ENCODE peak calls at places on chromosomes 11 and 22, in ten cellular contexts. One of them, this sample, is unnamed.
A peak's percentile ranks its signal among the peaks of the same experiment; 100 is the strongest.

GRCh38 chr22:50705219-50705691 is 32.6 kb downstream of the SHANK3 start:
- DNase-seq in fibroblast of pulmonary artery: peak; percentile 72
- DNase-seq in left ventricle myocardium inferior: peak; percentile 52
- DNase-seq in cardiac fibroblast: peak; percentile 17
- DNase-seq in natural killer cell: no peak
- DNase-seq in testis: peak; percentile 66
- DNase-seq in ovary: peak; percentile 53
- DNase-seq in lower lobe of right lung: peak; percentile 52
- DNase-seq in WTC11: peak; percentile 89
- DNase-seq in upper lobe of right lung: peak; percentile 69
- DNase-seq in this sample: no peak

GRCh38 chr11:110479445-110480101 is 49.8 kb downstream of the FDX1 start:
- DNase-seq in left ventricle myocardium inferior: no peak
- DNase-seq in testis: no peak
- DNase-seq in natural killer cell: no peak
- DNase-seq in fibroblast of pulmonary artery: peak; percentile 73
- DNase-seq in ovary: no peak
- DNase-seq in WTC11: no peak
- DNase-seq in cardiac fibroblast: peak; percentile 53
- DNase-seq in upper lobe of right lung: no peak
- DNase-seq in lower lobe of right lung: no peak
- DNase-seq in this sample: no peak

GRCh38 chr11:65851811-65852507 is 6.0 kb downstream of the CFL1 start:
- DNase-seq in left ventricle myocardium inferior: no peak
- DNase-seq in testis: no peak
- DNase-seq in WTC11: no peak
- DNase-seq in cardiac fibroblast: no peak
- DNase-seq in natural killer cell: no peak
- DNase-seq in lower lobe of right lung: no peak
- DNase-seq in ovary: no peak
- DNase-seq in fibroblast of pulmonary artery: no peak
- DNase-seq in upper lobe of right lung: peak; percentile 57
- DNase-seq in this sample: no peak

GRCh38 chr11:36268337-36268931 is 20.8 kb downstream of the COMMD9 start:
- DNase-seq in WTC11: no peak
- DNase-seq in lower lobe of right lung: no peak
- DNase-seq in testis: no peak
- DNase-seq in left ventricle myocardium inferior: no peak
- DNase-seq in ovary: no peak
- DNase-seq in cardiac fibroblast: no peak
- DNase-seq in natural killer cell: no peak
- DNase-seq in upper lobe of right lung: no peak
- DNase-seq in fibroblast of pulmonary artery: no peak
- DNase-seq in this sample: no peak

GRCh38 chr22:31120642-31121041 is 2.1 kb upstream of the INPP5J start:
- DNase-seq in natural killer cell: no peak
- DNase-seq in fibroblast of pulmonary artery: no peak
- DNase-seq in testis: no peak
- DNase-seq in upper lobe of right lung: no peak
- DNase-seq in left ventricle myocardium inferior: no peak
- DNase-seq in cardiac fibroblast: no peak
- DNase-seq in lower lobe of right lung: no peak
- DNase-seq in ovary: no peak
- DNase-seq in WTC11: no peak
- DNase-seq in this sample: no peak

GRCh38 chr22:42343551-42344081 is 73.2 kb upstream of the TCF20 start:
- DNase-seq in cardiac fibroblast: no peak
- DNase-seq in testis: no peak
- DNase-seq in left ventricle myocardium inferior: no peak
- DNase-seq in upper lobe of right lung: no peak
- DNase-seq in lower lobe of right lung: no peak
- DNase-seq in fibroblast of pulmonary artery: no peak
- DNase-seq in natural killer cell: no peak
- DNase-seq in WTC11: no peak
- DNase-seq in ovary: peak; percentile 59
- DNase-seq in this sample: no peak

GRCh38 chr22:46676881-46677280 is 56.7 kb downstream of the GRAMD4 start:
- DNase-seq in left ventricle myocardium inferior: no peak
- DNase-seq in lower lobe of right lung: no peak
- DNase-seq in testis: no peak
- DNase-seq in fibroblast of pulmonary artery: no peak
- DNase-seq in upper lobe of right lung: no peak
- DNase-seq in cardiac fibroblast: no peak
- DNase-seq in WTC11: no peak
- DNase-seq in natural killer cell: no peak
- DNase-seq in ovary: no peak
- DNase-seq in this sample: no peak

GRCh38 chr11:111532365-111532709 is 8.2 kb upstream of the LAYN start:
- DNase-seq in upper lobe of right lung: no peak
- DNase-seq in testis: no peak
- DNase-seq in fibroblast of pulmonary artery: no peak
- DNase-seq in lower lobe of right lung: no peak
- DNase-seq in natural killer cell: no peak
- DNase-seq in cardiac fibroblast: no peak
- DNase-seq in ovary: no peak
- DNase-seq in WTC11: no peak
- DNase-seq in left ventricle myocardium inferior: no peak
- DNase-seq in this sample: no peak

GRCh38 chr11:3775761-3776406 is 21.5 kb downstream of the NUP98 start:
- DNase-seq in cardiac fibroblast: no peak
- DNase-seq in lower lobe of right lung: no peak
- DNase-seq in natural killer cell: no peak
- DNase-seq in left ventricle myocardium inferior: no peak
- DNase-seq in fibroblast of pulmonary artery: peak; percentile 14
- DNase-seq in upper lobe of right lung: no peak
- DNase-seq in WTC11: no peak
- DNase-seq in testis: no peak
- DNase-seq in ovary: no peak
- DNase-seq in this sample: no peak

GRCh38 chr22:22928666-22929380 is 41.2 kb downstream of the IGLL5 start:
- DNase-seq in fibroblast of pulmonary artery: peak; percentile 33
- DNase-seq in natural killer cell: peak; percentile 71
- DNase-seq in ovary: no peak
- DNase-seq in WTC11: no peak
- DNase-seq in upper lobe of right lung: no peak
- DNase-seq in left ventricle myocardium inferior: peak; percentile 27
- DNase-seq in testis: no peak
- DNase-seq in lower lobe of right lung: peak; percentile 53
- DNase-seq in cardiac fibroblast: peak; percentile 35
- DNase-seq in this sample: peak; percentile 71

GRCh38 chr11:118914178-118914918 is 11.4 kb downstream of the BCL9L start:
- DNase-seq in ovary: peak; percentile 48
- DNase-seq in lower lobe of right lung: no peak
- DNase-seq in fibroblast of pulmonary artery: no peak
- DNase-seq in natural killer cell: peak; percentile 65
- DNase-seq in cardiac fibroblast: no peak
- DNase-seq in upper lobe of right lung: no peak
- DNase-seq in WTC11: no peak
- DNase-seq in testis: peak; percentile 75
- DNase-seq in left ventricle myocardium inferior: peak; percentile 46
- DNase-seq in this sample: peak; percentile 45

GRCh38 chr22:29194269-29194668 is 11.4 kb upstream of the EMID1 start:
- DNase-seq in upper lobe of right lung: no peak
- DNase-seq in cardiac fibroblast: no peak
- DNase-seq in lower lobe of right lung: no peak
- DNase-seq in ovary: no peak
- DNase-seq in left ventricle myocardium inferior: no peak
- DNase-seq in natural killer cell: no peak
- DNase-seq in testis: no peak
- DNase-seq in WTC11: no peak
- DNase-seq in fibroblast of pulmonary artery: no peak
- DNase-seq in this sample: no peak

GRCh38 chr11:12884751-12885318 is 124.3 kb upstream of the RASSF10 start:
- DNase-seq in testis: no peak
- DNase-seq in WTC11: no peak
- DNase-seq in natural killer cell: no peak
- DNase-seq in left ventricle myocardium inferior: no peak
- DNase-seq in fibroblast of pulmonary artery: no peak
- DNase-seq in cardiac fibroblast: no peak
- DNase-seq in ovary: no peak
- DNase-seq in lower lobe of right lung: no peak
- DNase-seq in upper lobe of right lung: no peak
- DNase-seq in this sample: no peak

DNA sequence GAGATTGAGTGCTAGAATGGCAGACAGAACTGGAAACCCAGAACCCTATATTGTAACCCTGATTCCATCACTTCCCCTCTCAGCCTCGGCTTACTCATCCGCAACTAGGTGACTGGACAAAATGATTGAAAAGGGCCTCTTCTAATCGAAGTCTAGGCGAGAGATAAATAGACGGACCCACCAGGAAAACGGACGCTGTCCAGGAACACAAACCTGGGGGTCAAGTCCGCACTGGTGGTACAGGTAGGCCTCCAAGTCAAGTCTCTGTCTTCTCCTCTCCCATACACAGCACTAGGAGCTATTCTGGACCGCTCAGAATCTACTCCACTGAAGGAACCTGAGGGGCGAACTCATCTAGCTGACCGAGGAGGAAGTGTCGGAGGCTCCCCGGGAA is 497 bp downstream of the PSMA1 start:
- DNase-seq in WTC11: no peak
- DNase-seq in fibroblast of pulmonary artery: no peak
- DNase-seq in left ventricle myocardium inferior: no peak
- DNase-seq in lower lobe of right lung: no peak
- DNase-seq in natural killer cell: no peak
- DNase-seq in cardiac fibroblast: peak; percentile 57
- DNase-seq in testis: no peak
- DNase-seq in ovary: no peak
- DNase-seq in upper lobe of right lung: no peak
- DNase-seq in this sample: no peak
- TF ChIP-seq CTCF in WTC11: no peak
- TF ChIP-seq CTCF in fibroblast of pulmonary artery: no peak
- TF ChIP-seq CTCF in left ventricle myocardium inferior: no peak
- TF ChIP-seq CTCF in lower lobe of right lung: no peak
- TF ChIP-seq CTCF in natural killer cell: no peak
- TF ChIP-seq CTCF in cardiac fibroblast: no peak
- TF ChIP-seq CTCF in testis: no peak
- TF ChIP-seq CTCF in ovary: no peak
- TF ChIP-seq CTCF in upper lobe of right lung: no peak
- TF ChIP-seq CTCF in this sample: no peak

GRCh38 chr11:122850076-122850631 is 11.9 kb downstream of the CRTAM start:
- DNase-seq in left ventricle myocardium inferior: no peak
- DNase-seq in WTC11: no peak
- DNase-seq in natural killer cell: peak; percentile 58
- DNase-seq in upper lobe of right lung: no peak
- DNase-seq in fibroblast of pulmonary artery: peak; percentile 15
- DNase-seq in cardiac fibroblast: peak; percentile 52
- DNase-seq in lower lobe of right lung: no peak
- DNase-seq in testis: no peak
- DNase-seq in ovary: no peak
- DNase-seq in this sample: no peak
- TF ChIP-seq CTCF in left ventricle myocardium inferior: no peak
- TF ChIP-seq CTCF in WTC11: no peak
- TF ChIP-seq CTCF in natural killer cell: no peak
- TF ChIP-seq CTCF in upper lobe of right lung: no peak
- TF ChIP-seq CTCF in fibroblast of pulmonary artery: no peak
- TF ChIP-seq CTCF in cardiac fibroblast: no peak
- TF ChIP-seq CTCF in lower lobe of right lung: no peak
- TF ChIP-seq CTCF in testis: no peak
- TF ChIP-seq CTCF in ovary: no peak
- TF ChIP-seq CTCF in this sample: no peak

GRCh38 chr11:120239713-120240640 is at the start of gene POU2F3:
- DNase-seq in natural killer cell: no peak
- DNase-seq in cardiac fibroblast: no peak
- DNase-seq in upper lobe of right lung: peak; percentile 84
- DNase-seq in testis: no peak
- DNase-seq in WTC11: peak; percentile 56
- DNase-seq in fibroblast of pulmonary artery: no peak
- DNase-seq in left ventricle myocardium inferior: no peak
- DNase-seq in ovary: no peak
- DNase-seq in lower lobe of right lung: peak; percentile 65
- DNase-seq in this sample: no peak
- TF ChIP-seq CTCF in natural killer cell: no peak
- TF ChIP-seq CTCF in cardiac fibroblast: no peak
- TF ChIP-seq CTCF in upper lobe of right lung: no peak
- TF ChIP-seq CTCF in testis: no peak
- TF ChIP-seq CTCF in WTC11: peak; percentile 19
- TF ChIP-seq CTCF in fibroblast of pulmonary artery: peak; percentile 12
- TF ChIP-seq CTCF in left ventricle myocardium inferior: no peak
- TF ChIP-seq CTCF in ovary: no peak
- TF ChIP-seq CTCF in lower lobe of right lung: no peak
- TF ChIP-seq CTCF in this sample: no peak

GRCh38 chr11:64224151-64224890 is 1.7 kb downstream of the TRPT1 start:
- DNase-seq in left ventricle myocardium inferior: no peak
- DNase-seq in WTC11: no peak
- DNase-seq in natural killer cell: no peak
- DNase-seq in testis: no peak
- DNase-seq in ovary: peak; percentile 33
- DNase-seq in cardiac fibroblast: peak; percentile 51
- DNase-seq in fibroblast of pulmonary artery: no peak
- DNase-seq in upper lobe of right lung: no peak
- DNase-seq in lower lobe of right lung: no peak
- DNase-seq in this sample: no peak

GRCh38 chr11:64224891-64225607 is 937 bp downstream of the TRPT1 start:
- DNase-seq in fibroblast of pulmonary artery: no peak
- DNase-seq in WTC11: no peak
- DNase-seq in testis: no peak
- DNase-seq in natural killer cell: no peak
- DNase-seq in ovary: peak; percentile 43
- DNase-seq in cardiac fibroblast: no peak
- DNase-seq in left ventricle myocardium inferior: no peak
- DNase-seq in upper lobe of right lung: peak; percentile 69
- DNase-seq in lower lobe of right lung: no peak
- DNase-seq in this sample: no peak

GRCh38 chr11:64225608-64226506 is at the start of the genes NUDT22 and TRPT1:
- DNase-seq in left ventricle myocardium inferior: peak; percentile 93
- DNase-seq in natural killer cell: peak; percentile 93
- DNase-seq in testis: peak; percentile 92
- DNase-seq in ovary: peak; percentile 95
- DNase-seq in WTC11: peak; percentile 89
- DNase-seq in fibroblast of pulmonary artery: peak; percentile 69
- DNase-seq in cardiac fibroblast: peak; percentile 74
- DNase-seq in upper lobe of right lung: peak; percentile 96
- DNase-seq in lower lobe of right lung: peak; percentile 92
- DNase-seq in this sample: peak; percentile 95

GRCh38 chr11:64227405-64227956 is 1.4 kb downstream of the NUDT22 start:
- DNase-seq in testis: no peak
- DNase-seq in natural killer cell: no peak
- DNase-seq in ovary: no peak
- DNase-seq in lower lobe of right lung: no peak
- DNase-seq in WTC11: no peak
- DNase-seq in cardiac fibroblast: no peak
- DNase-seq in upper lobe of right lung: no peak
- DNase-seq in fibroblast of pulmonary artery: no peak
- DNase-seq in left ventricle myocardium inferior: no peak
- DNase-seq in this sample: no peak

DNA sequence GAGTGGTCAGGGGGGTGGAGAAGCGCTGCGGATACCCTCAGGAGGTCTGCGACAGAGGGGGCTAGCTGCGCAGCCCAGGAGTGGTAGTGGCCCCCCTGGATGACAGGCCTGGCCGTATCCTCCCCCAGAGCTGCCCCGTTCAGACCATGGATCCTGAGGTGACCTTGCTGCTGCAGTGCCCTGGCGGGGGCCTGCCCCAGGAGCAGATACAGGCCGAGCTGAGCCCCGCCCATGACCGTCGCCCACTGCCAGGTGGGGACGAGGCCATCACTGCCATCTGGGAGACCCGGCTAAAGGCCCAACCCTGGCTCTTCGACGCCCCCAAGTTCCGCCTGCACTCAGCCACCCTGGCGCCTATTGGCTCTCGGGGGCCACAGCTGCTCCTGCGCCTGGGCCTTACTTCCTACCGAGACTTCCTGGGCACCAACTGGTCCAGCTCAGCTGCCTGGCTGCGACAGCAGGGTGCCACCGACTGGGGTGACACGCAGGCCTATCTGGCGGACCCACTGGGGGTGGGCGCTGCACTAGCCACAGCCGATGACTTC is 505 bp downstream of the NUDT22 start:
- DNase-seq in cardiac fibroblast: no peak
- DNase-seq in WTC11: no peak
- DNase-seq in ovary: no peak
- DNase-seq in upper lobe of right lung: peak; percentile 87
- DNase-seq in fibroblast of pulmonary artery: no peak
- DNase-seq in natural killer cell: peak; percentile 54
- DNase-seq in lower lobe of right lung: peak; percentile 80
- DNase-seq in testis: peak; percentile 48
- DNase-seq in left ventricle myocardium inferior: peak; percentile 60
- DNase-seq in this sample: peak; percentile 57
- TF ChIP-seq CTCF in cardiac fibroblast: no peak
- TF ChIP-seq CTCF in WTC11: no peak
- TF ChIP-seq CTCF in ovary: peak; percentile 7
- TF ChIP-seq CTCF in upper lobe of right lung: no peak
- TF ChIP-seq CTCF in fibroblast of pulmonary artery: no peak
- TF ChIP-seq CTCF in natural killer cell: no peak
- TF ChIP-seq CTCF in lower lobe of right lung: no peak
- TF ChIP-seq CTCF in testis: no peak
- TF ChIP-seq CTCF in left ventricle myocardium inferior: no peak
- TF ChIP-seq CTCF in this sample: no peak